ENCODE peak calls at places on chromosomes 2 and 18, in ten cellular contexts. E, U, O, A, Z, T, P, G, V and S are unnamed samples.
A peak's percentile ranks its signal among the peaks of the same experiment; 100 is the strongest.

GRCh38 chr2:73089270-73090030 is 17.9 kb upstream of the SFXN5 start:
- DNase-seq in Z (peak; percentile 99), P (no peak), U (peak; percentile 75), E (peak; percentile 100), V (no peak), T (peak; percentile 98), G (no peak), O (peak; percentile 95), A (peak; percentile 45), S (peak; percentile 67)

GRCh38 chr18:46224181-46224775 is 120.1 kb downstream of the HAUS1 start:
- DNase-seq in G (no peak), E (no peak), P (no peak), U (no peak), Z (no peak), V (no peak), O (no peak), A (no peak), T (no peak), S (no peak)

GRCh38 chr18:5463836-5464235 is 80.0 kb downstream of the EPB41L3 start:
- DNase-seq in O (no peak), T (no peak), U (no peak), G (no peak), Z (no peak), A (no peak), E (no peak), P (no peak), V (no peak), S (no peak)

GRCh38 chr2:121489944-121490585 is 40.6 kb upstream of the RNU4ATAC start:
- DNase-seq in T (no peak), G (no peak), U (no peak), P (peak; percentile 25), O (no peak), A (no peak), E (no peak), V (no peak), Z (no peak), S (no peak)

GRCh38 chr18:13450289-13451207 is 232.0 kb downstream of the LDLRAD4 start:
- DNase-seq in P (peak; percentile 13), O (no peak), T (no peak), A (no peak), Z (no peak), G (no peak), E (no peak), U (no peak), V (no peak), S (no peak)

GRCh38 chr2:667332-668000 is 9.7 kb downstream of the TMEM18 start:
- DNase-seq in T (peak; percentile 75), U (no peak), V (no peak), Z (peak; percentile 79), A (no peak), G (no peak), O (no peak), P (no peak), E (peak; percentile 85), S (peak; percentile 35)

GRCh38 chr2:35819053-35819452 is 536.5 kb upstream of the CRIM1 start:
- DNase-seq in O (no peak), G (no peak), U (no peak), P (no peak), E (no peak), V (no peak), T (no peak), Z (no peak), A (no peak), S (no peak)

GRCh38 chr18:36188912-36189311 is 1.6 kb downstream of the MOCOS start:
- DNase-seq in U (no peak), Z (no peak), O (no peak), P (no peak), E (no peak), G (no peak), T (no peak), A (no peak), V (peak; percentile 31), S (peak; percentile 12)

GRCh38 chr18:79510731-79511141 is 115.0 kb downstream of the NFATC1 start:
- DNase-seq in P (no peak), T (no peak), O (no peak), E (no peak), Z (no peak), A (peak; percentile 1), G (no peak), V (no peak), U (peak; percentile 19), S (no peak)

GRCh38 chr2:16881122-16881521 is 215.5 kb upstream of the CYRIA start:
- DNase-seq in E (no peak), A (no peak), V (no peak), O (no peak), Z (no peak), G (no peak), T (no peak), U (no peak), P (no peak), S (no peak)

GRCh38 chr2:149027602-149028250 is 10.8 kb upstream of the LYPD6B start:
- DNase-seq in U (no peak), P (no peak), E (no peak), O (no peak), T (no peak), G (no peak), Z (peak; percentile 96), A (no peak), V (peak; percentile 28), S (no peak)

GRCh38 chr2:223944166-223944703 is 900 bp downstream of the WDFY1 start:
- DNase-seq in V (peak; percentile 71), O (no peak), E (no peak), T (peak; percentile 35), P (no peak), U (peak; percentile 45), A (peak; percentile 55), Z (peak; percentile 21), G (peak; percentile 42), S (peak; percentile 55)
- TF ChIP-seq CTCF in V (no peak), O (no peak), E (no peak), T (no peak), P (no peak), U (no peak), A (no peak), Z (no peak), G (no peak), S (no peak)

GRCh38 chr18:73897517-73897916 is 250.1 kb downstream of the FBXO15 start:
- DNase-seq in U (no peak), V (no peak), T (no peak), P (no peak), G (no peak), A (no peak), E (no peak), O (no peak), Z (no peak), S (no peak)

GRCh38 chr18:73901151-73901550 is 246.5 kb downstream of the FBXO15 start:
- DNase-seq in U (no peak), O (no peak), Z (no peak), A (no peak), P (no peak), T (no peak), G (no peak), E (no peak), V (no peak), S (no peak)

GRCh38 chr18:73893879-73894278 is 253.8 kb downstream of the FBXO15 start:
- DNase-seq in O (no peak), A (no peak), E (no peak), Z (peak; percentile 79), U (no peak), P (no peak), V (no peak), G (no peak), T (no peak), S (peak; percentile 14)

GRCh38 chr18:73895701-73896100 is 251.9 kb downstream of the FBXO15 start:
- DNase-seq in T (no peak), P (no peak), O (no peak), V (no peak), U (no peak), Z (peak; percentile 74), A (no peak), G (no peak), E (no peak), S (peak; percentile 81)

GRCh38 chr18:73896685-73897084 is 250.9 kb downstream of the FBXO15 start:
- DNase-seq in T (no peak), Z (no peak), A (no peak), G (no peak), E (no peak), P (no peak), U (no peak), V (no peak), O (no peak), S (no peak)
- TF ChIP-seq CTCF in T (no peak), Z (no peak), A (no peak), G (no peak), E (no peak), P (no peak), U (no peak), V (no peak), O (no peak), S (no peak)

GRCh38 chr2:74982581-74982980 is 24.1 kb downstream of the POLE4 start:
- DNase-seq in V (no peak), Z (peak; percentile 24), E (no peak), A (no peak), U (no peak), P (no peak), T (no peak), O (no peak), G (no peak), S (no peak)
- TF ChIP-seq CTCF in V (peak; percentile 17), Z (peak; percentile 40), E (peak; percentile 19), A (no peak), U (no peak), P (no peak), T (no peak), O (no peak), G (no peak), S (no peak)

GRCh38 chr2:8836979-8837794 is at the start of gene KIDINS220:
- DNase-seq in V (peak; percentile 90), T (peak; percentile 87), E (peak; percentile 77), U (peak; percentile 88), G (peak; percentile 77), O (no peak), Z (peak; percentile 88), P (peak; percentile 82), A (peak; percentile 87), S (peak; percentile 86)

GRCh38 chr2:8841962-8842361 is 4.5 kb upstream of the KIDINS220 start:
- DNase-seq in U (no peak), V (no peak), E (no peak), Z (no peak), O (no peak), G (no peak), P (peak; percentile 13), A (no peak), T (no peak), S (no peak)

GRCh38 chr2:8840475-8841091 is 3.2 kb upstream of the KIDINS220 start:
- DNase-seq in V (no peak), P (no peak), U (peak; percentile 39), Z (no peak), O (no peak), G (no peak), T (no peak), A (no peak), E (no peak), S (no peak)

GRCh38 chr2:8837795-8838140 is 355 bp upstream of the KIDINS220 start:
- DNase-seq in U (no peak), G (no peak), O (no peak), P (no peak), A (no peak), Z (no peak), E (no peak), V (no peak), T (no peak), S (no peak)

GRCh38 chr2:8839189-8839965 is 2.0 kb upstream of the KIDINS220 start:
- DNase-seq in O (no peak), P (no peak), G (no peak), A (no peak), U (no peak), E (no peak), T (no peak), Z (no peak), V (no peak), S (no peak)
- TF ChIP-seq CTCF in O (no peak), P (no peak), G (no peak), A (no peak), U (no peak), E (no peak), T (no peak), Z (no peak), V (no peak), S (no peak)